ENCODE peak calls at places on chromosome 4, in nine cellular contexts. F is NCI-H1092; Y is CD4-positive, alpha-beta T cell; Q is kidney tubule cell; G is amygdala; C is G401; B is neural progenitor cell; U is activated CD4-positive, alpha-beta T cell treated with anti-CD3 and anti-CD28 coated beads for 48 hours; T is activated CD8-positive, alpha-beta memory T cell treated with anti-CD3 and anti-CD28 coated beads for 1 hour. E is an unnamed sample.

GRCh38 chr4:88054909-88055308 is 47.5 kb downstream of the PKD2 start:
- DNase-seq in F (no peak), Y (no peak), Q (peak), G (no peak), C (peak), B (peak), U (no peak), T (no peak), E (no peak)

GRCh38 chr4:120139392-120139791 is 72.7 kb upstream of the MAD2L1 start:
- DNase-seq in F (no peak), Y (no peak), Q (peak), G (no peak), C (no peak), B (no peak), U (no peak), T (no peak), E (no peak)

GRCh38 chr4:151420408-151420807 is 11.4 kb downstream of the FHIP1A start:
- DNase-seq in F (no peak), Y (no peak), Q (no peak), G (no peak), C (no peak), B (no peak), U (no peak), T (no peak), E (no peak)

GRCh38 chr4:153146031-153146430 is 58.2 kb upstream of the TRIM2 start:
- DNase-seq in F (no peak), Y (no peak), Q (peak), G (no peak), C (no peak), B (no peak), U (no peak), T (no peak), E (no peak)

GRCh38 chr4:158814636-158815035 is 45.8 kb downstream of the FNIP2 start:
- DNase-seq in F (no peak), Y (no peak), Q (peak), G (no peak), C (no peak), B (no peak), U (no peak), T (no peak), E (no peak)

GRCh38 chr4:169305651-169306050 is 34.9 kb upstream of the SH3RF1 start:
- DNase-seq in F (no peak), Y (no peak), Q (peak), G (no peak), C (no peak), B (no peak), U (no peak), T (no peak), E (no peak)

GRCh38 chr4:184066584-184067300 is 150.9 kb downstream of the ENPP6 start:
- DNase-seq in F (no peak), Y (no peak), Q (peak), G (no peak), C (no peak), B (no peak), U (no peak), T (no peak), E (no peak)

GRCh38 chr4:101689220-101689619 is 101.3 kb upstream of the BANK1 start:
- DNase-seq in F (no peak), Y (no peak), Q (peak), G (no peak), C (no peak), B (no peak), U (no peak), T (no peak), E (no peak)

GRCh38 chr4:44760142-44760898 is 34.0 kb upstream of the GNPDA2 start:
- DNase-seq in F (peak), Y (no peak), Q (peak), G (no peak), C (peak), B (peak), U (peak), T (no peak), E (no peak)

GRCh38 chr4:86857341-86858052 is 8.3 kb upstream of the SLC10A6 start:
- DNase-seq in F (no peak), Y (no peak), Q (peak), G (no peak), C (no peak), B (no peak), U (no peak), T (no peak), E (no peak)

GRCh38 chr4:8710416-8710815 is 117.9 kb downstream of the CPZ start:
- DNase-seq in F (no peak), Y (no peak), Q (no peak), G (no peak), C (no peak), B (no peak), U (no peak), T (no peak), E (no peak)

E was measured in esophagus squamous epithelium.